ENCODE peak calls at places on chromosome X, in six cellular contexts. R is HCT116, E is GM12878, M is HepG2, Z is SK-N-SH, G is H1. U is an unnamed sample.
A peak's percentile ranks its signal among the peaks of the same experiment; 100 is the strongest.

GRCh38 chrX:15856580-15856979 is 2.0 kb upstream of the AP1S2 start:
- DNase-seq in Z (no peak), M (no peak), E (no peak), G (no peak), R (no peak), U (no peak)

GRCh38 chrX:119758682-119759332 is 419 bp downstream of the SOWAHD start:
- DNase-seq in R (no peak), M (no peak), E (no peak), G (no peak), Z (peak; percentile 67), U (peak; percentile 3)

GRCh38 chrX:2426289-2426882 is 74.4 kb downstream of the DHRSX start:
- DNase-seq in M (no peak), R (no peak), Z (no peak), G (no peak), E (no peak), U (no peak)

GRCh38 chrX:79630033-79631009 is 263.2 kb upstream of the ITM2A start:
- DNase-seq in G (no peak), Z (no peak), M (no peak), R (no peak), E (peak; percentile 47), U (no peak)

GRCh38 chrX:150049647-150050046 is 111.4 kb upstream of the EOLA2 start:
- DNase-seq in E (no peak), G (no peak), M (no peak), Z (no peak), R (no peak), U (peak; percentile 44)

GRCh38 chrX:103565752-103566151 is 19.6 kb upstream of the TCEAL4 start:
- DNase-seq in M (no peak), R (no peak), E (no peak), Z (no peak), G (no peak), U (no peak)

GRCh38 chrX:78517124-78517523 is 142.0 kb downstream of the RTL3 start:
- DNase-seq in M (no peak), Z (no peak), R (no peak), G (no peak), E (peak; percentile 40), U (no peak)

GRCh38 chrX:141214216-141214615 is 28.1 kb downstream of the SPANXC start:
- DNase-seq in M (no peak), R (no peak), E (no peak), G (no peak), Z (no peak), U (no peak)

GRCh38 chrX:53430231-53430630 is 3.9 kb downstream of the HSD17B10 start:
- DNase-seq in M (no peak), Z (no peak), G (no peak), E (no peak), R (no peak), U (no peak)

GRCh38 chrX:110414679-110415439 is 56.2 kb downstream of the RTL9 start:
- DNase-seq in E (peak; percentile 15), G (no peak), R (no peak), M (no peak), Z (no peak), U (no peak)

GRCh38 chrX:24117288-24117687 is 32.2 kb upstream of the ZFX start:
- DNase-seq in G (no peak), R (no peak), Z (no peak), E (no peak), M (no peak), U (peak; percentile 37)

GRCh38 chrX:39491548-39492297 is 606.0 kb downstream of the BCOR start:
- DNase-seq in R (no peak), G (no peak), E (peak; percentile 58), M (no peak), Z (no peak), U (no peak)

GRCh38 chrX:49309401-49309981 is 6.0 kb downstream of the GAGE10 start:
- DNase-seq in E (no peak), Z (no peak), R (no peak), G (peak; percentile 29), M (no peak), U (peak; percentile 10)

GRCh38 chrX:25112156-25112555 is 96.4 kb upstream of the ARX start:
- DNase-seq in M (no peak), R (no peak), E (no peak), G (no peak), Z (no peak), U (no peak)

GRCh38 chrX:140933874-140934655 is 68.3 kb upstream of the SPANXB1 start:
- DNase-seq in E (no peak), Z (no peak), G (no peak), R (no peak), M (no peak), U (no peak)

GRCh38 chrX:110286126-110286525 is 31.8 kb downstream of the AMMECR1 start:
- DNase-seq in R (peak; percentile 12), G (no peak), M (no peak), Z (no peak), E (no peak), U (no peak)

GRCh38 chrX:154082396-154083133 is 15.0 kb downstream of the MECP2 start:
- DNase-seq in G (no peak), Z (no peak), R (no peak), M (no peak), E (no peak), U (peak; percentile 31)

GRCh38 chrX:97968376-97969104 is 1084.8 kb downstream of the RPA4 start:
- DNase-seq in R (no peak), G (no peak), M (no peak), Z (no peak), E (no peak), U (no peak)

GRCh38 chrX:989959-990510 is 222.4 kb downstream of the CRLF2 start:
- DNase-seq in E (peak; percentile 97), Z (no peak), R (peak; percentile 78), M (no peak), G (no peak), U (no peak)

GRCh38 chrX:23742174-23742692 is 843 bp downstream of the ACOT9 start:
- DNase-seq in E (no peak), G (peak; percentile 13), M (peak; percentile 32), Z (peak; percentile 64), R (no peak), U (peak; percentile 58)

GRCh38 chrX:146921204-146921603 is 106.7 kb upstream of the CXorf51A start:
- DNase-seq in E (no peak), Z (no peak), M (no peak), G (no peak), R (no peak), U (no peak)

DNA sequence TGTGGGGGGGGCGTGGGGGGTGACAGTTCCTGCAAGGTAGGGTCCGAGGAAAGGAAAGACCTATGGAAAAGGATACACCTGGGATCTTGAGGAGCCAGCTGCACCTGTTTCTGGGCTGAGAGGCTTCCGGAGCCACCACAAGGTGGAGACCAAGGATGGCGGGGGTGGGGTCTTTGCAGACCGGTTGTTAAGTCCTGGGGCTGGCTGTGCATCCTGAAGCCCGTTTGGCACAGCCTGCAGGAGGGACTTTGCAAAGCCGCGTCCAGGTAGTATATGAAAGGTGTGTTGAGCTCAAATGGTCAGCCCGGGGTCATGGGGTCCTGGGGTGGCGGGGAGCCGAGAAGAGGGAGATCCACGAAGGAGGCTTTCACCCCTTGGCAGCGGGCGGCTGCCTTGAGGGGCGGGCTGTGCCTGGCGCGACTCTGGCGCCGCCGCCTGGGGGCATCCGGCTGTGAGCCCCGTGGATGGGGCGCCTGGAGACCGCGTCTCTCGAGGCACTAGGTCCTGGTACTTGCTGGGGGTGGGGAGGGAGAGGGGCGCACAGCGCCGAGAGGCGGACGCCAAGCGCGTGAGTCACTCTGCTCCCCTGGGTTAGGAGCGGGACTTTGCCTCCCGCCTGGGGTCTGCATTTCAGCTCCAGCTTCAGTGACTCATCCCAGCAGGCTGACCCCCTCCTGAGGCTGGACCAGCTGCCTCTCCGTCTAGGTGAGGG is 58.2 kb upstream of the DYNLT3 start:
- DNase-seq in M (no peak), E (no peak), G (peak; percentile 50), Z (peak; percentile 15), R (no peak), U (peak; percentile 18)
- TF ChIP-seq CTCF in M (peak; percentile 31), E (no peak), G (no peak), Z (peak; percentile 41), R (no peak), U (no peak)

DNA sequence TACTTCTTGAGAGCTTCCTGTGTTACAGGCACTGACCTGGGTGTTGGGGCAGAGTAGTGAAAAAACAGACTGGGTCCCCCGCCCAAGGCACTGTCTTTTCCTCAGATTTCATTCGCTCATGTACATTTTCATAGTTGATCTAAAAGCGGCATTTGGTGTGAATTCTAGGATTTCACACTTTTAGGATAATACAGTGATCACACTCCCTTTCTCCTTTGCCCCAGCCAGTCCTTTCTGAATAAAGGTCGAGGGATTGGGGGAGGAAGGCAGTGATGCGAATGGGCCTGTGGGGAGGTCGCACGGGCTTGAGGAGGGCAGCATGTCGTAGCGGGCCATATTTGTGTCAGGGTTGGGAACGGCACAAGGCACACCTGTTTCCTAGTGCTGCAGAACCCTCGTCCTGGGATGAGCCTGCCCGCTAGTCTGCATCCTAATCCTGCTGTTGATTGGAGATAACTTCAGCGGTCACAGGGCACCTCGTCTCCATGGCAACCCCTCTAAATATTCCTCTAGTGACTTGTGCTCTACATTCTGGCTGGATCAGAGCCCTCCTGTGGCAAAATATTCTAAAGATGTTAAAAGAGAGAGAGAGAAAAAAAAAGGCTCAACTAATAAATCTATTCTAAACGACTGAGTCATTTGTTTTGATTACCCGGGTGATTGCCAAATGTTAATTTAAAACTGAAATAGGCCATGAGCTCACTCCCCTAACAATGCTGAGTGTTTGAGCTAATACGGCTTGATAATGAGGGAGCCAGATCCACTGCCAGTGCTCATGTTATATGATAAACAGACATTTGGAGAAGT is 21.8 kb downstream of the FHL1 start:
- DNase-seq in R (no peak), Z (peak; percentile 69), M (no peak), G (peak; percentile 19), E (no peak), U (peak; percentile 92)
- TF ChIP-seq POLR2AphosphoS5 in R (no peak), Z (peak; percentile 39), M (no peak), G (peak; percentile 42), E (no peak), U (no peak)

DNA sequence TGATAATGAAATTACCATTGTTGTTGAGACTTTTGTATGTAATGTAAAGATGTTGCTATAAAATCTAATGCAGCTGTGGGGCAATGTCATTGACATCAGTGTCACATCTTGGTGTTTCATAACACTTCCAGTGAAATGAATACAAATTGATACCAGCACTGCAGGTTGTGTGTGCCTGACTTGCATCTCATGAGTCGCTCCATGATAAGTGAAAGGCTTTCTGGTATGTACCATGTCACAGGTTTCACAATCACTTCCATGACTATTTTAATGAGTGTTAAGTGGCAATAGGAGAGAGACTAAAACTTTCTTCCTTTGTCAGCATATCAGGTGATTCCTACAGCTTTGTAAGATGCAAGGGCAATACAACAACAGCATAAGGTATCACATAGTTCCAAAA is 94.4 kb downstream of the ABCB7 start:
- DNase-seq in G (no peak), M (no peak), R (no peak), E (no peak), Z (no peak), U (no peak)
- TF ChIP-seq MAX in G (no peak), M (no peak), R (no peak), E (no peak), Z (no peak), U (no peak)

GRCh38 chrX:41689711-41690110 is 938 bp downstream of the GPR34 start:
- DNase-seq in Z (no peak), G (no peak), M (no peak), E (no peak), R (no peak), U (no peak)

GRCh38 chrX:41688835-41689234 is at the start of gene GPR34:
- DNase-seq in R (no peak), Z (no peak), G (no peak), M (no peak), E (no peak), U (no peak)

GRCh38 chrX:41693024-41693423 is 4.3 kb downstream of the GPR34 start:
- DNase-seq in E (no peak), G (no peak), Z (no peak), R (no peak), M (no peak), U (no peak)

GRCh38 chrX:41695464-41695863 is 6.7 kb downstream of the GPR34 start:
- DNase-seq in R (no peak), G (no peak), M (no peak), Z (no peak), E (no peak), U (no peak)

GRCh38 chrX:41692162-41692749 is 3.5 kb downstream of the GPR34 start:
- DNase-seq in G (no peak), Z (no peak), R (no peak), E (no peak), M (no peak), U (no peak)
- TF ChIP-seq CTCF in G (no peak), Z (no peak), R (no peak), E (no peak), M (no peak), U (no peak)